ENCODE peak calls at places on chromosomes 5 and 9, in five cellular contexts. One of them, this sample, is unnamed.

GRCh38 chr5:157335534-157336422 is 69.9 kb downstream of the CYFIP2 start:
- DNase-seq in kidney: no peak
- DNase-seq in GM23338: no peak
- DNase-seq in breast epithelium: no peak
- DNase-seq in uterus: no peak
- DNase-seq in this sample: no peak

GRCh38 chr5:72314571-72315172 is 5.4 kb downstream of the MRPS27 start:
- DNase-seq in uterus: no peak
- DNase-seq in breast epithelium: no peak
- DNase-seq in GM23338: peak; percentile 37
- DNase-seq in kidney: no peak
- DNase-seq in this sample: no peak

GRCh38 chr9:13721481-13722235 is 442.2 kb upstream of the MPDZ start:
- DNase-seq in kidney: no peak
- DNase-seq in GM23338: no peak
- DNase-seq in uterus: no peak
- DNase-seq in breast epithelium: no peak
- DNase-seq in this sample: no peak

GRCh38 chr5:124755565-124755964 is 9.1 kb upstream of the ZNF608 start:
- DNase-seq in kidney: no peak
- DNase-seq in breast epithelium: no peak
- DNase-seq in GM23338: no peak
- DNase-seq in uterus: no peak
- DNase-seq in this sample: no peak

GRCh38 chr5:124706729-124707361 is 39.6 kb downstream of the ZNF608 start:
- DNase-seq in kidney: no peak
- DNase-seq in breast epithelium: no peak
- DNase-seq in GM23338: peak; percentile 44
- DNase-seq in uterus: no peak
- DNase-seq in this sample: no peak

GRCh38 chr5:170184007-170184687 is 48.6 kb upstream of the C5orf58 start:
- DNase-seq in uterus: peak; percentile 18
- DNase-seq in kidney: no peak
- DNase-seq in breast epithelium: peak; percentile 54
- DNase-seq in GM23338: peak; percentile 92
- DNase-seq in this sample: peak; percentile 83

GRCh38 chr5:88831856-88832255 is 51.1 kb downstream of the MEF2C start:
- DNase-seq in GM23338: no peak
- DNase-seq in uterus: no peak
- DNase-seq in kidney: no peak
- DNase-seq in breast epithelium: no peak
- DNase-seq in this sample: no peak

GRCh38 chr5:154686490-154686889 is 68.7 kb upstream of the LARP1 start:
- DNase-seq in uterus: no peak
- DNase-seq in GM23338: no peak
- DNase-seq in breast epithelium: no peak
- DNase-seq in kidney: no peak
- DNase-seq in this sample: no peak

GRCh38 chr9:133023117-133023890 is 7.5 kb upstream of the GTF3C5 start:
- DNase-seq in breast epithelium: no peak
- DNase-seq in GM23338: peak; percentile 50
- DNase-seq in uterus: no peak
- DNase-seq in kidney: peak; percentile 67
- DNase-seq in this sample: no peak

GRCh38 chr9:105973811-105974407 is 279.6 kb downstream of the TMEM38B start:
- DNase-seq in uterus: no peak
- DNase-seq in kidney: no peak
- DNase-seq in breast epithelium: no peak
- DNase-seq in GM23338: peak; percentile 57
- DNase-seq in this sample: no peak

GRCh38 chr5:72552041-72552557 is 44.9 kb upstream of the ZNF366 start:
- DNase-seq in GM23338: no peak
- DNase-seq in breast epithelium: no peak
- DNase-seq in kidney: no peak
- DNase-seq in uterus: no peak
- DNase-seq in this sample: no peak

GRCh38 chr5:177427919-177428573 is 1.6 kb downstream of the GRK6 start:
- DNase-seq in kidney: no peak
- DNase-seq in GM23338: no peak
- DNase-seq in uterus: no peak
- DNase-seq in breast epithelium: no peak
- DNase-seq in this sample: peak; percentile 90

GRCh38 chr5:94057655-94058054 is 316.3 kb upstream of the POU5F2 start:
- DNase-seq in uterus: no peak
- DNase-seq in breast epithelium: no peak
- DNase-seq in kidney: no peak
- DNase-seq in GM23338: peak; percentile 42
- DNase-seq in this sample: no peak

GRCh38 chr5:154370730-154371334 is 75.0 kb upstream of the SAP30L start:
- DNase-seq in kidney: no peak
- DNase-seq in breast epithelium: no peak
- DNase-seq in uterus: no peak
- DNase-seq in GM23338: no peak
- DNase-seq in this sample: no peak

GRCh38 chr9:104361207-104361606 is 142.9 kb upstream of the OR13F1 start:
- DNase-seq in kidney: no peak
- DNase-seq in GM23338: peak; percentile 35
- DNase-seq in breast epithelium: no peak
- DNase-seq in uterus: no peak
- DNase-seq in this sample: no peak

GRCh38 chr5:74543162-74543995 is 97.1 kb downstream of the ENC1 start:
- DNase-seq in kidney: peak; percentile 69
- DNase-seq in uterus: peak; percentile 42
- DNase-seq in GM23338: peak; percentile 84
- DNase-seq in breast epithelium: peak; percentile 44
- DNase-seq in this sample: no peak

GRCh38 chr5:115767424-115767823 is 49.0 kb downstream of the CDO1 start:
- DNase-seq in GM23338: no peak
- DNase-seq in breast epithelium: no peak
- DNase-seq in uterus: no peak
- DNase-seq in kidney: no peak
- DNase-seq in this sample: no peak

GRCh38 chr5:179393078-179393477 is 47.8 kb upstream of the ADAMTS2 start:
- DNase-seq in uterus: no peak
- DNase-seq in kidney: no peak
- DNase-seq in GM23338: no peak
- DNase-seq in breast epithelium: no peak
- DNase-seq in this sample: no peak

GRCh38 chr5:36374275-36374862 is 72.7 kb upstream of the RANBP3L start:
- DNase-seq in uterus: no peak
- DNase-seq in kidney: no peak
- DNase-seq in GM23338: no peak
- DNase-seq in breast epithelium: peak; percentile 46
- DNase-seq in this sample: no peak

GRCh38 chr9:121184463-121184862 is 17.2 kb downstream of the RAB14 start:
- DNase-seq in kidney: no peak
- DNase-seq in uterus: no peak
- DNase-seq in breast epithelium: no peak
- DNase-seq in GM23338: no peak
- DNase-seq in this sample: no peak
- H3K27ac ChIP-seq in kidney: no peak overlapping the region
- H3K27ac ChIP-seq in uterus: no peak overlapping the region
- H3K27ac ChIP-seq in breast epithelium: no peak overlapping the region
- H3K27ac ChIP-seq in GM23338: no peak overlapping the region
- H3K27ac ChIP-seq in this sample: peak overlapping the region; percentile 17

GRCh38 chr5:150542933-150543445 is 35.1 kb downstream of the NDST1 start:
- DNase-seq in GM23338: no peak
- DNase-seq in uterus: no peak
- DNase-seq in kidney: no peak
- DNase-seq in breast epithelium: no peak
- DNase-seq in this sample: peak; percentile 83
- H3K27ac ChIP-seq in GM23338: no peak overlapping the region
- H3K27ac ChIP-seq in uterus: no peak overlapping the region
- H3K27ac ChIP-seq in kidney: peak overlapping the region; percentile 24
- H3K27ac ChIP-seq in breast epithelium: peak overlapping the region; percentile 84
- H3K27ac ChIP-seq in this sample: peak overlapping the region; percentile 75

DNA sequence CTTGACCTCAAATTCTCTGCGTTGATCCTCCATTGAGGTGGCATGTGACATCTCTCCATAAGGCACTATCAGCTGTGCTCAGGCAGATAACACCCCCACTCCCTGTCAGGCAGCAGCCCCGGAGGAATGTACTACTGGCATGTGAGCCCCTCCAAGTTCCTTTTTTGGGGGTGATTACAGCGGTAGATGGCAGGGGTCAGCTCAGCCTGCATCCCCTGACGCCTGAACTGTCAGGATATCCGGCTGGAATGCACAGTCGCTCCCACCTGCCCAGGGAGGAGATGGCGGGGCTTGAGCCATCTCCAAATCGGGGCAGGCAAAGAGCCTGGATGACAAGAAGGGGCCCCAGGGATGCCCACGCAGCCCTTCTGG is 40.8 kb downstream of the FAM78A start:
- DNase-seq in GM23338: no peak
- DNase-seq in breast epithelium: no peak
- DNase-seq in uterus: no peak
- DNase-seq in kidney: peak; percentile 39
- DNase-seq in this sample: no peak
- H3K27ac ChIP-seq in GM23338: no peak overlapping the region
- H3K27ac ChIP-seq in breast epithelium: no peak overlapping the region
- H3K27ac ChIP-seq in uterus: no peak overlapping the region
- H3K27ac ChIP-seq in kidney: no peak overlapping the region
- H3K27ac ChIP-seq in this sample: no peak overlapping the region

GRCh38 chr9:114500583-114501292 is 4.5 kb downstream of the WHRN start:
- DNase-seq in breast epithelium: no peak
- DNase-seq in uterus: no peak
- DNase-seq in kidney: no peak
- DNase-seq in GM23338: no peak
- DNase-seq in this sample: no peak
- H3K27ac ChIP-seq in breast epithelium: no peak overlapping the region
- H3K27ac ChIP-seq in uterus: no peak overlapping the region
- H3K27ac ChIP-seq in kidney: no peak overlapping the region
- H3K27ac ChIP-seq in GM23338: no peak overlapping the region
- H3K27ac ChIP-seq in this sample: no peak overlapping the region

GRCh38 chr5:68376931-68377330 is 161.4 kb downstream of the PIK3R1 start:
- DNase-seq in kidney: no peak
- DNase-seq in uterus: no peak
- DNase-seq in breast epithelium: no peak
- DNase-seq in GM23338: no peak
- DNase-seq in this sample: no peak

GRCh38 chr5:68378204-68378830 is 162.8 kb downstream of the PIK3R1 start:
- DNase-seq in GM23338: peak; percentile 7
- DNase-seq in breast epithelium: no peak
- DNase-seq in kidney: no peak
- DNase-seq in uterus: no peak
- DNase-seq in this sample: no peak

GRCh38 chr5:68375540-68375939 is 160.0 kb downstream of the PIK3R1 start:
- DNase-seq in kidney: no peak
- DNase-seq in GM23338: no peak
- DNase-seq in breast epithelium: no peak
- DNase-seq in uterus: no peak
- DNase-seq in this sample: no peak

GRCh38 chr5:68379275-68380026 is 163.9 kb downstream of the PIK3R1 start:
- DNase-seq in GM23338: no peak
- DNase-seq in kidney: no peak
- DNase-seq in uterus: peak; percentile 69
- DNase-seq in breast epithelium: no peak
- DNase-seq in this sample: no peak

GRCh38 chr5:68377733-68378132 is 162.2 kb downstream of the PIK3R1 start:
- DNase-seq in breast epithelium: no peak
- DNase-seq in kidney: no peak
- DNase-seq in uterus: no peak
- DNase-seq in GM23338: no peak
- DNase-seq in this sample: no peak
- H3K27ac ChIP-seq in breast epithelium: peak overlapping the region; percentile 58
- H3K27ac ChIP-seq in kidney: no peak overlapping the region
- H3K27ac ChIP-seq in uterus: peak overlapping the region; percentile 84
- H3K27ac ChIP-seq in GM23338: no peak overlapping the region
- H3K27ac ChIP-seq in this sample: no peak overlapping the region